ENCODE peak calls at places on chromosomes 2 and 18, in six cellular contexts. One of them, this sample, is unnamed.

GRCh38 chr18:76495435-76496199 is 575 bp upstream of the ZNF516 start:
- DNase-seq in HS-27A: no peak
- DNase-seq in T follicular helper cell: no peak
- DNase-seq in BE2C: peak
- DNase-seq in iPS-NIHi11: peak
- DNase-seq in GM20000: peak
- DNase-seq in this sample: peak

GRCh38 chr2:108931372-108931771 is 57.6 kb downstream of the EDAR start:
- DNase-seq in HS-27A: no peak
- DNase-seq in T follicular helper cell: no peak
- DNase-seq in BE2C: no peak
- DNase-seq in iPS-NIHi11: no peak
- DNase-seq in GM20000: no peak
- DNase-seq in this sample: no peak

GRCh38 chr2:42100696-42101585 is 53.1 kb downstream of the PKDCC start:
- DNase-seq in HS-27A: no peak
- DNase-seq in T follicular helper cell: peak
- DNase-seq in BE2C: no peak
- DNase-seq in iPS-NIHi11: peak
- DNase-seq in GM20000: peak
- DNase-seq in this sample: peak

GRCh38 chr2:43419886-43420285 is 176.0 kb downstream of the THADA start:
- DNase-seq in HS-27A: no peak
- DNase-seq in T follicular helper cell: no peak
- DNase-seq in BE2C: no peak
- DNase-seq in iPS-NIHi11: no peak
- DNase-seq in GM20000: no peak
- DNase-seq in this sample: no peak

GRCh38 chr2:44949329-44950151 is 8.0 kb downstream of the SIX3 start:
- DNase-seq in HS-27A: no peak
- DNase-seq in T follicular helper cell: no peak
- DNase-seq in BE2C: peak
- DNase-seq in iPS-NIHi11: no peak
- DNase-seq in GM20000: no peak
- DNase-seq in this sample: peak

GRCh38 chr2:120342451-120342850 is 3.5 kb upstream of the INHBB start:
- DNase-seq in HS-27A: no peak
- DNase-seq in T follicular helper cell: no peak
- DNase-seq in BE2C: no peak
- DNase-seq in iPS-NIHi11: no peak
- DNase-seq in GM20000: no peak
- DNase-seq in this sample: no peak

GRCh38 chr2:103875111-103875510 is 978.8 kb upstream of the POU3F3 start:
- DNase-seq in HS-27A: no peak
- DNase-seq in T follicular helper cell: no peak
- DNase-seq in BE2C: no peak
- DNase-seq in iPS-NIHi11: peak
- DNase-seq in GM20000: no peak
- DNase-seq in this sample: no peak

GRCh38 chr2:159396796-159397195 is 110.3 kb upstream of the WDSUB1 start:
- DNase-seq in HS-27A: no peak
- DNase-seq in T follicular helper cell: no peak
- DNase-seq in BE2C: no peak
- DNase-seq in iPS-NIHi11: no peak
- DNase-seq in GM20000: no peak
- DNase-seq in this sample: no peak

GRCh38 chr2:119367472-119368099 is 809 bp downstream of the DBI start:
- DNase-seq in HS-27A: peak
- DNase-seq in T follicular helper cell: peak
- DNase-seq in BE2C: peak
- DNase-seq in iPS-NIHi11: peak
- DNase-seq in GM20000: peak
- DNase-seq in this sample: peak

GRCh38 chr2:6826081-6826913 is 39.4 kb downstream of the CMPK2 start:
- DNase-seq in HS-27A: no peak
- DNase-seq in T follicular helper cell: peak
- DNase-seq in BE2C: peak
- DNase-seq in iPS-NIHi11: peak
- DNase-seq in GM20000: peak
- DNase-seq in this sample: peak

GRCh38 chr18:37383036-37383788 is 182.4 kb downstream of the CELF4 start:
- DNase-seq in HS-27A: no peak
- DNase-seq in T follicular helper cell: no peak
- DNase-seq in BE2C: peak
- DNase-seq in iPS-NIHi11: no peak
- DNase-seq in GM20000: no peak
- DNase-seq in this sample: no peak

GRCh38 chr2:233185963-233186362 is 65.5 kb upstream of the ATG16L1 start:
- DNase-seq in HS-27A: no peak
- DNase-seq in T follicular helper cell: no peak
- DNase-seq in BE2C: no peak
- DNase-seq in iPS-NIHi11: no peak
- DNase-seq in GM20000: no peak
- DNase-seq in this sample: no peak

GRCh38 chr2:3195865-3196504 is 181.6 kb downstream of the EIPR1 start:
- DNase-seq in HS-27A: no peak
- DNase-seq in T follicular helper cell: no peak
- DNase-seq in BE2C: no peak
- DNase-seq in iPS-NIHi11: no peak
- DNase-seq in GM20000: no peak
- DNase-seq in this sample: no peak

GRCh38 chr18:45312727-45313126 is 302.5 kb upstream of the SLC14A2 start:
- DNase-seq in HS-27A: no peak
- DNase-seq in T follicular helper cell: no peak
- DNase-seq in BE2C: no peak
- DNase-seq in iPS-NIHi11: no peak
- DNase-seq in GM20000: no peak
- DNase-seq in this sample: no peak

GRCh38 chr18:10895976-10896375 is 253.4 kb downstream of the PIEZO2 start:
- DNase-seq in HS-27A: no peak
- DNase-seq in T follicular helper cell: no peak
- DNase-seq in BE2C: no peak
- DNase-seq in iPS-NIHi11: no peak
- DNase-seq in GM20000: no peak
- DNase-seq in this sample: no peak

GRCh38 chr18:31492671-31493070 is 5.3 kb upstream of the DSG2 start:
- DNase-seq in HS-27A: no peak
- DNase-seq in T follicular helper cell: no peak
- DNase-seq in BE2C: no peak
- DNase-seq in iPS-NIHi11: no peak
- DNase-seq in GM20000: no peak
- DNase-seq in this sample: no peak

GRCh38 chr2:235612551-235612950 is 118.7 kb downstream of the AGAP1 start:
- DNase-seq in HS-27A: no peak
- DNase-seq in T follicular helper cell: no peak
- DNase-seq in BE2C: no peak
- DNase-seq in iPS-NIHi11: no peak
- DNase-seq in GM20000: no peak
- DNase-seq in this sample: no peak

This sample was measured in choroid plexus epithelial cell.